ENCODE peak calls at places on chromosomes 6 and 20, in ten cellular contexts. W is PC-3; Y is ovary; F is GM23248; O is MM.1S; K is heart right ventricle; L is GM12878; A is CD8-positive, alpha-beta T cell; J is uterus; M is A549. V is an unnamed sample. For H3K4me1, the result is how much of the 10 kb centered on the place peaks cover.

GRCh38 chr6:10582774-10583508 is 61.8 kb downstream of the GCNT2 start:
- DNase-seq in W (no peak), Y (no peak), F (no peak), O (no peak), K (peak), L (no peak), A (no peak), J (no peak), M (no peak), V (no peak)

GRCh38 chr6:28789553-28790083 is 134.2 kb downstream of the TRIM27 start:
- DNase-seq in W (peak), Y (no peak), F (peak), O (no peak), K (no peak), L (no peak), A (no peak), J (peak), M (peak), V (no peak)

GRCh38 chr6:115137910-115138309 is 795.1 kb upstream of the HS3ST5 start:
- DNase-seq in W (no peak), Y (no peak), F (no peak), O (no peak), K (no peak), L (no peak), A (no peak), J (no peak), M (no peak), V (no peak)

GRCh38 chr6:21593927-21594421 is 423 bp downstream of the SOX4 start:
- DNase-seq in W (no peak), Y (peak), F (peak), O (peak), K (peak), L (no peak), A (peak), J (peak), M (no peak), V (no peak)

GRCh38 chr20:43409041-43409913 is 48.4 kb upstream of the SRSF6 start:
- DNase-seq in W (peak), Y (no peak), F (peak), O (peak), K (no peak), L (peak), A (no peak), J (no peak), M (peak), V (no peak)

GRCh38 chr6:83169511-83169910 is 23.6 kb downstream of the PGM3 start:
- DNase-seq in W (no peak), Y (no peak), F (no peak), O (no peak), K (no peak), L (no peak), A (no peak), J (no peak), M (no peak), V (no peak)

GRCh38 chr20:61476956-61477355 is 224.9 kb downstream of the CDH4 start:
- DNase-seq in W (no peak), Y (no peak), F (no peak), O (no peak), K (no peak), L (no peak), A (no peak), J (no peak), M (no peak), V (no peak)

GRCh38 chr6:26743157-26743821 is 83.7 kb upstream of the ZNF322 start:
- DNase-seq in W (no peak), Y (no peak), F (peak), O (no peak), K (no peak), L (no peak), A (no peak), J (no peak), M (peak), V (no peak)

GRCh38 chr6:20291764-20292227 is 79.5 kb upstream of the MBOAT1 start:
- DNase-seq in W (peak), Y (peak), F (peak), O (peak), K (peak), L (peak), A (peak), J (peak), M (peak), V (peak)

GRCh38 chr20:17875106-17875980 is 93.3 kb downstream of the SNX5 start:
- DNase-seq in W (peak), Y (peak), F (peak), O (no peak), K (peak), L (no peak), A (no peak), J (peak), M (peak), V (no peak)

GRCh38 chr20:50534567-50534966 is 24.4 kb downstream of the PTPN1 start:
- DNase-seq in W (no peak), Y (no peak), F (peak), O (no peak), K (no peak), L (no peak), A (no peak), J (no peak), M (no peak), V (no peak)

GRCh38 chr6:23446394-23447001 is 679.5 kb upstream of the NRSN1 start:
- DNase-seq in W (peak), Y (no peak), F (peak), O (peak), K (peak), L (no peak), A (no peak), J (no peak), M (peak), V (no peak)

GRCh38 chr6:107493158-107494057 is 3.5 kb downstream of the SOBP start:
- DNase-seq in W (no peak), Y (no peak), F (peak), O (no peak), K (peak), L (no peak), A (no peak), J (no peak), M (no peak), V (no peak)

GRCh38 chr6:142162780-142163179 is 15.7 kb downstream of the VTA1 start:
- DNase-seq in W (no peak), Y (no peak), F (no peak), O (no peak), K (no peak), L (no peak), A (no peak), J (no peak), M (no peak), V (no peak)

GRCh38 chr20:39829255-39829654 is 859.8 kb downstream of the MAFB start:
- DNase-seq in W (no peak), Y (no peak), F (peak), O (peak), K (peak), L (no peak), A (no peak), J (no peak), M (no peak), V (no peak)

GRCh38 chr20:16400249-16400648 is 173.0 kb downstream of the KIF16B start:
- DNase-seq in W (no peak), Y (no peak), F (no peak), O (no peak), K (no peak), L (no peak), A (no peak), J (no peak), M (no peak), V (no peak)

GRCh38 chr6:97437087-97437486 is 154.1 kb upstream of the MMS22L start:
- DNase-seq in W (peak), Y (no peak), F (peak), O (no peak), K (no peak), L (no peak), A (no peak), J (no peak), M (peak), V (no peak)

GRCh38 chr20:382291-383115 is 1.9 kb downstream of the TRIB3 start:
- DNase-seq in W (peak), Y (no peak), F (no peak), O (no peak), K (no peak), L (no peak), A (no peak), J (no peak), M (no peak), V (no peak)

GRCh38 chr6:122610690-122611455 is 668 bp downstream of the PKIB start:
- DNase-seq in W (peak), Y (no peak), F (peak), O (peak), K (no peak), L (no peak), A (peak), J (no peak), M (peak), V (no peak)

GRCh38 chr20:16048881-16049280 is 524.4 kb downstream of the KIF16B start:
- DNase-seq in W (no peak), Y (no peak), F (no peak), O (no peak), K (no peak), L (no peak), A (no peak), J (no peak), M (no peak), V (no peak)

GRCh38 chr6:29917843-29918242 is 24.5 kb upstream of the HLA-A start:
- DNase-seq in W (no peak), Y (no peak), F (no peak), O (no peak), K (no peak), L (no peak), A (no peak), J (no peak), M (no peak), V (no peak)

GRCh38 chr6:38155144-38155543 is 335.6 kb downstream of the ZFAND3 start:
- DNase-seq in W (no peak), Y (no peak), F (no peak), O (no peak), K (peak), L (no peak), A (no peak), J (no peak), M (peak), V (no peak)

DNA sequence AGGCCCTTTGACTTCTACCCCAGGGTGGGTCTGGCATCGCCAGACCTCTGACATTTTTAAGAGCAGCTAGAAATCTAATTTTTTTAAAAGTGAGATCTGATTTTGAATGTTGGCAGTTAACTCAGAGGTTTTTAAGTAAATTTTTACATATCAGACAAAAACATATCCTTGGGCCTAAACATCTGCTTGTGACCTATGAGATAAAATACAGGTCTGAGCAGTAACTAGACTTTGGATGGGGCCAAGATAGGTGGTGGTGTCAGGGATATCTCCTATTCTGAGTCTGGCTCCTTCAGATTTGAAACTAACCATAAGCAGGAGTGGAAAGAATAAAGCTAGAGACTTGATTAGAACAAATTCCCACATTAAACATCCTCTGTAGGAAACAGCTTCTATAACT is 17.6 kb downstream of the RALY start:
- DNase-seq in W (no peak), Y (no peak), F (no peak), O (no peak), K (no peak), L (no peak), A (no peak), J (no peak), M (no peak), V (no peak)
- H3K4me1 ChIP-seq in W (under half), Y (under half), F (under half), O (half or more), K (under half), L (under half), A (half or more), J (under half), M (under half), V (under half)

GRCh38 chr20:25177890-25178321 is 17.6 kb upstream of the ENTPD6 start:
- DNase-seq in W (peak), Y (no peak), F (no peak), O (no peak), K (no peak), L (no peak), A (no peak), J (no peak), M (no peak), V (no peak)

GRCh38 chr20:25173886-25174308 is 21.6 kb upstream of the ENTPD6 start:
- DNase-seq in W (peak), Y (no peak), F (no peak), O (no peak), K (no peak), L (no peak), A (no peak), J (no peak), M (no peak), V (no peak)

GRCh38 chr20:25178563-25179438 is 16.7 kb upstream of the ENTPD6 start:
- DNase-seq in W (peak), Y (no peak), F (peak), O (peak), K (no peak), L (no peak), A (peak), J (peak), M (peak), V (no peak)

GRCh38 chr20:25173321-25173720 is 22.2 kb upstream of the ENTPD6 start:
- DNase-seq in W (no peak), Y (no peak), F (no peak), O (no peak), K (no peak), L (no peak), A (no peak), J (no peak), M (no peak), V (no peak)

GRCh38 chr20:25176184-25176583 is 19.3 kb upstream of the ENTPD6 start:
- DNase-seq in W (no peak), Y (no peak), F (no peak), O (no peak), K (no peak), L (no peak), A (no peak), J (no peak), M (no peak), V (no peak)
- H3K4me1 ChIP-seq in W (under half), Y (under half), F (under half), O (under half), K (under half), L (under half), A (under half), J (under half), M (under half), V (under half)

DNA sequence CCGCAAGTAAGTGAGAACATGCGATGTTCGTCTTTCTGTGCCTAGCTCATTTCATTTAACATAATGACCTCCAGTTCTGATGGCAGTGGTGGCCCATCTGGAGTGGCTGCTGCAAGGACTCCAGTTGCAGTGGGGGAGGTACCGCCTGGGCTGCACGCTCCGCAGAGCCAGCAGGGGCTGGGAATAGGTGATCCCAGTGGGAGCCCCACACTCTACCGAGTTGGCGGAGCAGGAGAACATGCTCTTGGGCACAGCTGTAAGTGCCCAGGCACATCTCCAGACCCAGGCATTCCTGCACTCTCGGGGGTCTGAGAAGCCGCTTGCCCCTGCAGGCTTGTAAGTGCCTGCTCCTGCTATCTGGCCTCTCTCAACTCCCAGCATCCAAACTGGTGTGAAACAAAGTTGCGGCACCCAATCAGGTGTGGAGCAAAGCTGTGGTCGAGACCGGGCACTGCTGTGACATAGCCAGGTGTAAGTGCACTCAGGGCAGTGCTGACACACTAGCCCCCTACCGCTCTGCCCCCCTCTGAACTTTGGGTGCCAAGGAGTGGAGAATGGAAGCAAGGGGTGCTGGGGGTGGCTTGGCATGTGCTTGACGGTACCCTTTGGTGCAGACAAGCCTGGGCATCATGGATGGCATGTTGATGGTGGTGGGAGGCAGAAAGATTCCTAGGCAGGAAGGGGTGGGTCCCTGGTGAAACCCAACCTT is 130.2 kb downstream of the HTR1B start:
- DNase-seq in W (no peak), Y (no peak), F (no peak), O (no peak), K (no peak), L (no peak), A (no peak), J (no peak), M (no peak), V (no peak)
- H3K4me1 ChIP-seq in W (under half), Y (under half), F (under half), O (under half), K (under half), L (under half), A (under half), J (under half), M (under half), V (under half)

GRCh38 chr6:134819236-134819635 is 130.7 kb downstream of the ALDH8A1 start:
- DNase-seq in W (no peak), Y (no peak), F (peak), O (no peak), K (no peak), L (no peak), A (no peak), J (no peak), M (no peak), V (no peak)
- H3K4me1 ChIP-seq in W (under half), Y (under half), F (under half), O (under half), K (under half), L (under half), A (under half), J (under half), M (under half), V (under half)

DNA sequence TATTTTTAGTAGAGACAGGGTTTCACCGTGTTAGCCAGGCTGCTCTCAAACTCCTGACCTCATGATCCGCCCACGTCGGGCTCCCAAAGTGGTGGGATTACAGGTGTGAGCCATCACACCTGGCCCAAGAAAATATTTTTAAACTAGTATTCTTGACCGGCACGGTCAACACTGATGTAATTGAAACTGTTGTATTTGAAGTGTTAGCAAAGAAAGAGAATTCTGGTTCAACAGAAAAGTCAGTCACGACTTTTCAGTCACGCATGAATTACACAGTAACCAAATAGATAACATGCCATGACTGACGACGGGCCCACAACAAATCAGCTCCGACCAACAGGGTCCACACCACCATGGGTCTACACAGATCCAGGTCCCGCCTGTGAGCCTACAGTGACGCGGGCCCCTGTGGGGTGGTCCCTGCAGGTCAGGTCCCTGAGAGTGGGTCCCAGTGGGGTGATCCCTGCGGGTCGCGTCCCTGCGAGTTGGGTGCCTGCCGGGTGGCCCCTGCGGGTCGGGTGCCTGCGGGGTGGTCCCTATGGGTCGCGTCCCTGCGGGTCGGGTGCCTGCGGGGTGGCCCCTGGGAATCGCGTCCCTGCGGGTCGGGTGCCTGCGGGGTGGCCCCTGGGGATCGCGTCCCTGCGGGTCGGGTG is 1.0 kb downstream of the GMEB2 start:
- DNase-seq in W (peak), Y (peak), F (peak), O (peak), K (no peak), L (no peak), A (peak), J (peak), M (peak), V (no peak)
- H3K4me1 ChIP-seq in W (under half), Y (under half), F (under half), O (under half), K (under half), L (under half), A (under half), J (under half), M (under half), V (under half)

GRCh38 chr6:13359287-13359686 is 30.9 kb upstream of the TBC1D7 start:
- DNase-seq in W (no peak), Y (no peak), F (no peak), O (no peak), K (no peak), L (no peak), A (no peak), J (no peak), M (no peak), V (no peak)
- H3K4me1 ChIP-seq in W (under half), Y (under half), F (under half), O (under half), K (half or more), L (under half), A (under half), J (under half), M (under half), V (under half)

GRCh38 chr6:31654574-31655348 is 933 bp upstream of the APOM start:
- DNase-seq in W (no peak), Y (no peak), F (no peak), O (no peak), K (no peak), L (no peak), A (no peak), J (no peak), M (no peak), V (no peak)
- H3K4me1 ChIP-seq in W (under half), Y (under half), F (under half), O (under half), K (under half), L (under half), A (under half), J (under half), M (under half), V (under half)

DNA sequence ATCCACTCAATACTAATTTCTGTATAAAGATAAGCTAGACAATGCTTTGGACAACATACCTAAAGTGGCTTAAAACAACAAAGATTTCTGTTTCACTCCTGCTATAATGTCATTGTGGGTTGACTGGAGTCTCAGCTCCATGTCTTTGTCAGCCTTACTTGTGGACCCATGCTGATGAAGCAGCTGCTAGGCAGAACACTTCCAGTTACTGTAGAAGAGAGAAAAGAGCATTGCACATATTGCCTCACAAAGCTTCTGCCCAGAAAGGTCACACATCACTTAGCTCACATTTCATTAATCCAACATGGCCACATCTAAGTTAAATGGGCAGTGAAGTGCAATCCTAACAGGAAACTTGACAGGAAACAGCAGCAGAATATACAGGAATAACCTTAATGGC is 480.5 kb upstream of the HTR1E start:
- DNase-seq in W (no peak), Y (no peak), F (no peak), O (no peak), K (no peak), L (no peak), A (no peak), J (no peak), M (no peak), V (no peak)
- H3K4me1 ChIP-seq in W (under half), Y (under half), F (under half), O (under half), K (under half), L (under half), A (under half), J (under half), M (under half), V (under half)

V was measured in effector memory CD4-positive, alpha-beta T cell.